ENCODE peak calls at places on chromosomes 3 and 15, in five cellular contexts. R is ovary, W is SK-N-SH, N is upper lobe of left lung, X is stomach. B is an unnamed sample. For H3K4me1, the result is how much of the 10 kb centered on the place peaks cover.

GRCh38 chr3:41893977-41894376 is 67.9 kb downstream of the ULK4 start:
- DNase-seq in N (no peak), X (no peak), R (no peak), W (peak), B (no peak)

GRCh38 chr15:82531496-82532382 is 8.5 kb downstream of the RPS17 start:
- DNase-seq in W (no peak), X (no peak), N (no peak), R (no peak), B (no peak)

GRCh38 chr3:170077406-170077805 is 39.6 kb downstream of the GPR160 start:
- DNase-seq in W (no peak), R (no peak), N (no peak), X (no peak), B (no peak)

GRCh38 chr3:64151335-64151871 is 73.9 kb downstream of the PRICKLE2 start:
- DNase-seq in W (no peak), X (no peak), R (no peak), N (peak), B (no peak)

GRCh38 chr3:122606330-122606729 is 28.9 kb downstream of the PARP15 start:
- DNase-seq in N (no peak), R (no peak), W (no peak), X (no peak), B (no peak)

GRCh38 chr3:71129611-71130515 is 453.7 kb downstream of the FOXP1 start:
- DNase-seq in W (no peak), N (no peak), X (no peak), R (no peak), B (no peak)

GRCh38 chr3:47348411-47349154 is 32.2 kb upstream of the PTPN23 start:
- DNase-seq in N (no peak), W (no peak), R (no peak), X (no peak), B (no peak)

GRCh38 chr15:71114887-71115566 is at the start of gene THSD4:
- DNase-seq in N (peak), W (peak), R (peak), X (peak), B (no peak)

GRCh38 chr15:43492266-43492665 is 690 bp downstream of the TP53BP1 start:
- DNase-seq in R (no peak), N (no peak), X (no peak), W (no peak), B (no peak)

GRCh38 chr3:48125026-48125704 is 63.1 kb downstream of the CDC25A start:
- DNase-seq in W (no peak), X (no peak), N (no peak), R (peak), B (no peak)

GRCh38 chr3:15505412-15506165 is 15.9 kb downstream of the COLQ start:
- DNase-seq in X (no peak), W (no peak), N (no peak), R (no peak), B (no peak)

GRCh38 chr15:85097706-85098105 is 116.0 kb downstream of the PDE8A start:
- DNase-seq in X (no peak), N (no peak), W (no peak), R (no peak), B (no peak)

GRCh38 chr3:188819939-188820338 is 351.8 kb upstream of the TPRG1 start:
- DNase-seq in R (no peak), W (no peak), N (no peak), X (no peak), B (no peak)

GRCh38 chr15:23642413-23643044 is 5.1 kb downstream of the MAGEL2 start:
- DNase-seq in N (peak), X (peak), R (peak), W (peak), B (no peak)

GRCh38 chr3:49269443-49269842 is 7.6 kb downstream of the C3orf62 start:
- DNase-seq in R (no peak), W (no peak), N (no peak), X (no peak), B (no peak)

GRCh38 chr15:69094124-69095030 is 66.1 kb upstream of the GLCE start:
- DNase-seq in R (no peak), N (no peak), W (peak), X (no peak), B (no peak)

GRCh38 chr3:130393594-130393993 is 48.1 kb downstream of the COL6A5 start:
- DNase-seq in X (no peak), N (no peak), R (no peak), W (no peak), B (no peak)

GRCh38 chr3:58536501-58537411 is at the start of gene ACOX2:
- DNase-seq in X (peak), R (peak), N (peak), W (no peak), B (peak)

GRCh38 chr3:139794469-139795265 is 116.9 kb upstream of the NMNAT3 start:
- DNase-seq in R (no peak), W (no peak), X (no peak), N (no peak), B (peak)

GRCh38 chr3:139797724-139798343 is 120.1 kb upstream of the NMNAT3 start:
- DNase-seq in N (no peak), X (no peak), R (peak), W (no peak), B (peak)

GRCh38 chr3:139793408-139793807 is 115.6 kb upstream of the NMNAT3 start:
- DNase-seq in N (no peak), W (no peak), R (no peak), X (no peak), B (no peak)
- TF ChIP-seq EP300 in N (no peak), W (no peak), R (no peak), X (no peak), B (no peak)

GRCh38 chr15:72229076-72229946 is 1.7 kb downstream of the PKM start:
- DNase-seq in N (no peak), X (no peak), R (no peak), W (peak), B (no peak)
- H3K4me1 ChIP-seq in N (under half), X (half or more), R (under half), W (under half), B (half or more)

GRCh38 chr15:74135041-74135565 is 4.7 kb downstream of the ISLR2 start:
- DNase-seq in X (no peak), W (no peak), N (no peak), R (no peak), B (no peak)

GRCh38 chr15:74137544-74137920 is 7.1 kb downstream of the ISLR2 start:
- DNase-seq in R (no peak), N (no peak), W (no peak), X (no peak), B (no peak)

GRCh38 chr15:74138642-74139041 is 8.3 kb downstream of the ISLR2 start:
- DNase-seq in R (no peak), X (no peak), W (no peak), N (no peak), B (no peak)

GRCh38 chr15:74134387-74135027 is 4.1 kb downstream of the ISLR2 start:
- DNase-seq in X (peak), N (peak), W (no peak), R (peak), B (no peak)

DNA sequence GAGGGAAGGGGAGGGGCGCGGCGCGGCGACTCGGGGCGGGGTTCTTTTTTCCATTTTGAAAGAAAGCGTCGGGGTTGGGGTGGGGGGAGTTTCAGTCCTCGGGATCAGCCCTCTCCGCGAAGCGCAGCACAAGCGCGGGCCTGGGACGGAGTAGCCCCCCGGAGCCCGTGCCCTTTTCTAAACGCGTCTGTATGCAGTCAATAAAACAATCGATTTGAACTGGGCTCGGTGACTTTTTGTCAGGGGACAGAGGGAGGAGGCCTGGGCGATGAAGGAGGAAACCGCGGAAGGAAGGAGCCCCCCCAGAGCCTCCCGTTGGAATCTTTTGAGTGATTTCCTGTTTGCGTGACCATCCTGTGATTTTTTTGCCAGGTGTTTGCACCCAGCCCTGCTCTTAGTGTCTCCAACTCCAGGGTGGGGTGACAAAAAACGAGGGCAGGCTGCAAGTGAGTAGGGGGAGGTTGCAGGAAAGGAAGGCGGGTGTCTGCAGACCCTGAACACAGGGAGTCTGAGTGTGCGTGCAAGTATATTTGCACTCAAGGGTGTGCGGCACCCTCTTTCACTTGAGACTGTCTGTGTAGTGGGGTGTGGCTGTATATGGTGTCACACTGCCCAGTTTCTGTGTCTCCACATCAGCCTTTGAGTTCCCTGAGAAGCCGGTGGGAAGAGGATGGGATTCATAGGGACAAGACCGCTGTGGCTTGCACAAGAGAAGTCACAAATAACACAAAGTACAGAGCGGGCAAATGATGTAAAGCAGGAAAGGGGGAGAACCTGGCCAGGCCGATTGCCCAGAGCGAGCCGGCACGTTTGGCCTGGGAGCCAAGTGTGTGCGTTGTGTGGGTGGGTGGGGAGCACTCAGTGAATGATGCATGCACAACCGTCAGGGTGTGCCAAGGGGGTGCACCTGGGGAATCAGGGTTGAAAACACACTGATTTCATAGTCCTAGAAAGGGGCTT is 6.5 kb downstream of the ISLR2 start:
- DNase-seq in W (no peak), N (no peak), X (no peak), R (peak), B (no peak)
- H3K4me3 ChIP-seq in W (peak), N (no peak), X (peak), R (peak), B (peak)

GRCh38 chr3:31288641-31289100 is 244.1 kb upstream of the STT3B start:
- DNase-seq in N (no peak), R (peak), W (no peak), X (peak), B (no peak)
- TF ChIP-seq EP300 in N (no peak), R (no peak), W (no peak), X (no peak), B (no peak)

GRCh38 chr3:23956701-23957100 is 11.6 kb downstream of the NR1D2 start:
- DNase-seq in X (no peak), R (no peak), W (no peak), N (no peak), B (no peak)

GRCh38 chr3:23952646-23953045 is 7.6 kb downstream of the NR1D2 start:
- DNase-seq in R (no peak), N (no peak), W (no peak), X (no peak), B (no peak)

GRCh38 chr3:23950303-23950702 is 5.2 kb downstream of the NR1D2 start:
- DNase-seq in W (no peak), X (no peak), N (no peak), R (no peak), B (no peak)

GRCh38 chr3:23953523-23953922 is 8.4 kb downstream of the NR1D2 start:
- DNase-seq in W (peak), X (no peak), N (no peak), R (no peak), B (no peak)

GRCh38 chr3:23954144-23954543 is 9.1 kb downstream of the NR1D2 start:
- DNase-seq in R (no peak), X (no peak), N (no peak), W (no peak), B (no peak)
- H3K4me1 ChIP-seq in R (under half), X (half or more), N (half or more), W (under half), B (half or more)

GRCh38 chr3:141955163-141955562 is 78.7 kb downstream of the ATP1B3 start:
- DNase-seq in R (no peak), W (no peak), X (no peak), N (no peak), B (no peak)
- H3K4me3 ChIP-seq in R (no peak), W (no peak), X (no peak), N (no peak), B (no peak)

GRCh38 chr3:8665407-8665896 is 20.9 kb upstream of the SSUH2 start:
- DNase-seq in N (no peak), X (no peak), R (no peak), W (no peak), B (no peak)
- TF ChIP-seq EP300 in N (no peak), X (no peak), R (no peak), W (no peak), B (no peak)